ENCODE peak calls at places on chromosomes 11 and 22, in six cellular contexts. R is Ammon's horn, O is breast epithelium, N is GM18507, H is kidney epithelial cell, T is M059J. Y is an unnamed sample.

GRCh38 chr11:110454609-110455008 is 24.9 kb downstream of the FDX1 start:
- DNase-seq in O (no peak), R (no peak), H (no peak), T (no peak), N (no peak), Y (no peak)

GRCh38 chr11:124174001-124174400 is 9.1 kb upstream of the OR10D3 start:
- DNase-seq in T (peak; percentile 82), R (peak; percentile 74), O (no peak), N (no peak), H (peak; percentile 72), Y (peak; percentile 19)

GRCh38 chr11:2377511-2378443 is 667 bp downstream of the CD81 start:
- DNase-seq in O (peak; percentile 79), N (no peak), R (peak; percentile 73), H (no peak), T (peak; percentile 49), Y (peak; percentile 61)

GRCh38 chr22:42338502-42338901 is 68.0 kb upstream of the TCF20 start:
- DNase-seq in R (peak; percentile 72), O (no peak), T (no peak), H (no peak), N (no peak), Y (no peak)

GRCh38 chr11:69637601-69637955 is 3.4 kb upstream of the CCND1 start:
- DNase-seq in T (no peak), O (no peak), N (no peak), H (no peak), R (no peak), Y (no peak)

GRCh38 chr22:24706050-24706449 is 68.5 kb downstream of the PIWIL3 start:
- DNase-seq in T (no peak), H (no peak), O (no peak), N (no peak), R (no peak), Y (no peak)

GRCh38 chr22:30267382-30268302 is 991 bp upstream of the OSM start:
- DNase-seq in O (no peak), R (no peak), H (no peak), N (no peak), T (no peak), Y (no peak)

GRCh38 chr11:75593337-75593915 is 31.4 kb downstream of the SERPINH1 start:
- DNase-seq in O (no peak), R (no peak), H (no peak), T (no peak), N (no peak), Y (no peak)

GRCh38 chr22:42344391-42344861 is 74.0 kb upstream of the TCF20 start:
- DNase-seq in O (no peak), N (no peak), T (peak; percentile 40), R (peak; percentile 92), H (no peak), Y (peak; percentile 37)

GRCh38 chr11:8192016-8192895 is 23.4 kb upstream of the RIC3 start:
- DNase-seq in O (peak; percentile 44), H (peak; percentile 14), R (peak; percentile 90), N (peak; percentile 28), T (peak; percentile 65), Y (peak; percentile 69)

GRCh38 chr11:1534682-1535081 is 37.4 kb downstream of the DUSP8 start:
- DNase-seq in R (no peak), N (no peak), T (peak; percentile 60), O (no peak), H (no peak), Y (peak; percentile 79)

GRCh38 chr11:128451651-128452470 is 135.5 kb downstream of the ETS1 start:
- DNase-seq in T (no peak), H (no peak), O (peak; percentile 61), R (peak; percentile 85), N (no peak), Y (no peak)

GRCh38 chr11:110261195-110262140 is 34.9 kb downstream of the RDX start:
- DNase-seq in T (no peak), H (no peak), N (no peak), O (no peak), R (no peak), Y (no peak)

GRCh38 chr11:60389279-60389910 is 6.9 kb upstream of the MS4A14 start:
- DNase-seq in N (no peak), O (no peak), H (no peak), R (peak; percentile 30), T (peak; percentile 8), Y (no peak)

GRCh38 chr11:15062631-15063030 is 10.8 kb upstream of the CALCB start:
- DNase-seq in N (no peak), R (no peak), O (no peak), T (no peak), H (no peak), Y (no peak)

GRCh38 chr22:33539902-33540751 is 380.1 kb downstream of the LARGE1 start:
- DNase-seq in O (peak; percentile 69), R (peak; percentile 67), T (no peak), N (no peak), H (peak; percentile 79), Y (peak; percentile 42)

GRCh38 chr11:31702966-31703365 is 108.2 kb downstream of the PAX6 start:
- DNase-seq in H (no peak), O (no peak), T (peak; percentile 58), N (no peak), R (no peak), Y (peak; percentile 26)

GRCh38 chr11:120079750-120080610 is 57.9 kb downstream of the TRIM29 start:
- DNase-seq in N (no peak), O (no peak), H (no peak), T (no peak), R (no peak), Y (peak; percentile 5)